ENCODE peak calls at places on chromosome 21, in five cellular contexts. T is neural progenitor cell, E is WTC11, J is pancreas, U is GM20000. Y is an unnamed sample.

GRCh38 chr21:38956791-38957571 is 151.3 kb downstream of the ETS2 start:
- DNase-seq in T (no peak), E (no peak), J (peak), U (no peak), Y (no peak)

GRCh38 chr21:33133912-33134311 is 64.0 kb downstream of the OLIG1 start:
- DNase-seq in T (no peak), E (no peak), J (no peak), U (no peak), Y (no peak)

GRCh38 chr21:42590431-42591131 is 62.8 kb upstream of the PDE9A start:
- DNase-seq in T (no peak), E (no peak), J (no peak), U (peak), Y (no peak)

GRCh38 chr21:39955326-39955725 is 88.1 kb downstream of the PCP4 start:
- DNase-seq in T (no peak), E (no peak), J (no peak), U (no peak), Y (no peak)

GRCh38 chr21:30146558-30147282 is 19.9 kb downstream of the CLDN17 start:
- DNase-seq in T (no peak), E (no peak), J (no peak), U (no peak), Y (no peak)

GRCh38 chr21:39149882-39150281 is 33.4 kb downstream of the PSMG1 start:
- DNase-seq in T (no peak), E (no peak), J (no peak), U (no peak), Y (no peak)

GRCh38 chr21:42068592-42068991 is 2.5 kb upstream of the UMODL1 start:
- DNase-seq in T (no peak), E (no peak), J (no peak), U (no peak), Y (no peak)

GRCh38 chr21:34022557-34023335 is 50.6 kb upstream of the MRPS6 start:
- DNase-seq in T (peak), E (no peak), J (no peak), U (no peak), Y (no peak)

GRCh38 chr21:40936151-40936550 is 89.2 kb upstream of the DSCAM start:
- DNase-seq in T (no peak), E (no peak), J (no peak), U (no peak), Y (no peak)

GRCh38 chr21:42657676-42658319 is 4.4 kb downstream of the PDE9A start:
- DNase-seq in T (no peak), E (no peak), J (no peak), U (no peak), Y (no peak)

GRCh38 chr21:31337086-31337485 is 7.0 kb downstream of the TIAM1 start:
- DNase-seq in T (no peak), E (no peak), J (no peak), U (no peak), Y (no peak)

GRCh38 chr21:41160036-41160435 is 7.9 kb upstream of the BACE2 start:
- DNase-seq in T (no peak), E (no peak), J (no peak), U (no peak), Y (no peak)

GRCh38 chr21:27532081-27532480 is 565.2 kb upstream of the ADAMTS5 start:
- DNase-seq in T (no peak), E (no peak), J (peak), U (no peak), Y (no peak)

GRCh38 chr21:15365751-15366392 is 301.1 kb upstream of the NRIP1 start:
- DNase-seq in T (no peak), E (no peak), J (no peak), U (no peak), Y (no peak)

GRCh38 chr21:42939581-42940413 is 14.4 kb upstream of the ERVH48-1 start:
- DNase-seq in T (no peak), E (peak), J (peak), U (no peak), Y (no peak)

GRCh38 chr21:30882907-30883597 is 1.7 kb upstream of the KRTAP11-1 start:
- DNase-seq in T (no peak), E (no peak), J (no peak), U (no peak), Y (no peak)

GRCh38 chr21:34021726-34022125 is 51.7 kb upstream of the MRPS6 start:
- DNase-seq in T (no peak), E (no peak), J (no peak), U (no peak), Y (no peak)

GRCh38 chr21:32611471-32611997 is 643 bp downstream of the CFAP298 start:
- DNase-seq in T (peak), E (no peak), J (no peak), U (peak), Y (peak)

GRCh38 chr21:42066521-42066920 is 4.6 kb upstream of the UMODL1 start:
- DNase-seq in T (no peak), E (no peak), J (no peak), U (no peak), Y (no peak)

GRCh38 chr21:42496120-42496838 is at the start of gene RSPH1:
- DNase-seq in T (peak), E (peak), J (peak), U (peak), Y (peak)

GRCh38 chr21:23522750-23523149 is 2084.5 kb downstream of the MRPL39 start:
- DNase-seq in T (no peak), E (no peak), J (no peak), U (no peak), Y (no peak)

GRCh38 chr21:16011719-16012118 is 281.9 kb downstream of the USP25 start:
- DNase-seq in T (no peak), E (no peak), J (no peak), U (no peak), Y (no peak)

GRCh38 chr21:35048706-35049617 is at the start of gene RUNX1:
- DNase-seq in T (no peak), E (no peak), J (peak), U (peak), Y (no peak)

GRCh38 chr21:22120616-22121266 is 1122.5 kb downstream of the NCAM2 start:
- DNase-seq in T (peak), E (peak), J (no peak), U (no peak), Y (peak)

GRCh38 chr21:26941436-26941835 is 25.5 kb downstream of the ADAMTS5 start:
- DNase-seq in T (no peak), E (no peak), J (no peak), U (no peak), Y (no peak)

GRCh38 chr21:17460094-17460493 is 52.7 kb upstream of the CXADR start:
- DNase-seq in T (no peak), E (no peak), J (no peak), U (no peak), Y (no peak)

GRCh38 chr21:34186119-34186719 is 112.8 kb downstream of the MRPS6 start:
- DNase-seq in T (no peak), E (no peak), J (no peak), U (no peak), Y (no peak)

GRCh38 chr21:27291006-27291405 is 324.1 kb upstream of the ADAMTS5 start:
- DNase-seq in T (no peak), E (no peak), J (no peak), U (no peak), Y (no peak)

GRCh38 chr21:15441060-15441493 is 288.7 kb upstream of the USP25 start:
- DNase-seq in T (peak), E (no peak), J (no peak), U (no peak), Y (peak)

GRCh38 chr21:41598561-41599511 is 90.9 kb upstream of the TMPRSS2 start:
- DNase-seq in T (no peak), E (no peak), J (peak), U (no peak), Y (no peak)

GRCh38 chr21:33112151-33112550 is 42.2 kb downstream of the OLIG1 start:
- DNase-seq in T (no peak), E (no peak), J (no peak), U (no peak), Y (no peak)

GRCh38 chr21:26443867-26444266 is 129.2 kb downstream of the CYYR1 start:
- DNase-seq in T (no peak), E (no peak), J (no peak), U (no peak), Y (no peak)

GRCh38 chr21:26784974-26785373 is 60.2 kb downstream of the ADAMTS1 start:
- DNase-seq in T (no peak), E (no peak), J (no peak), U (no peak), Y (no peak)

GRCh38 chr21:38985423-38986378 is 180.0 kb downstream of the ETS2 start:
- DNase-seq in T (no peak), E (no peak), J (peak), U (peak), Y (peak)

GRCh38 chr21:35663856-35664606 is 396.3 kb downstream of the SETD4 start:
- DNase-seq in T (no peak), E (no peak), J (no peak), U (no peak), Y (no peak)

GRCh38 chr21:34909492-34910292 is 139.4 kb downstream of the RUNX1 start:
- DNase-seq in T (no peak), E (no peak), J (no peak), U (no peak), Y (no peak)

GRCh38 chr21:17688912-17689874 is 76.5 kb upstream of the BTG3 start:
- DNase-seq in T (no peak), E (peak), J (peak), U (no peak), Y (no peak)

GRCh38 chr21:32917392-32918135 is 108.2 kb upstream of the OLIG2 start:
- DNase-seq in T (no peak), E (no peak), J (no peak), U (no peak), Y (no peak)

GRCh38 chr21:21156919-21157318 is 158.7 kb downstream of the NCAM2 start:
- DNase-seq in T (no peak), E (no peak), J (no peak), U (no peak), Y (no peak)

GRCh38 chr21:33947451-33948095 is 32.0 kb upstream of the ATP5PO start:
- DNase-seq in T (peak), E (peak), J (peak), U (peak), Y (peak)

GRCh38 chr21:45153358-45154318 is 79.3 kb downstream of the ADARB1 start:
- DNase-seq in T (no peak), E (no peak), J (no peak), U (no peak), Y (no peak)

GRCh38 chr21:45150630-45151265 is 76.4 kb downstream of the ADARB1 start:
- DNase-seq in T (peak), E (no peak), J (no peak), U (no peak), Y (no peak)

GRCh38 chr21:45154511-45155508 is 80.4 kb downstream of the ADARB1 start:
- DNase-seq in T (no peak), E (no peak), J (no peak), U (no peak), Y (no peak)

GRCh38 chr21:45151484-45152115 is 77.2 kb downstream of the ADARB1 start:
- DNase-seq in T (peak), E (no peak), J (no peak), U (no peak), Y (no peak)

GRCh38 chr21:45152265-45152746 is 77.9 kb downstream of the ADARB1 start:
- DNase-seq in T (peak), E (peak), J (no peak), U (peak), Y (peak)
- TF ChIP-seq CTCF in T (peak), E (no peak), J (no peak), U (peak), Y (peak)

GRCh38 chr21:43979654-43980053 is 32.5 kb upstream of the TRAPPC10 start:
- DNase-seq in T (no peak), E (no peak), J (no peak), U (no peak), Y (no peak)
- TF ChIP-seq CTCF in T (no peak), E (no peak), J (no peak), U (no peak), Y (no peak)

DNA sequence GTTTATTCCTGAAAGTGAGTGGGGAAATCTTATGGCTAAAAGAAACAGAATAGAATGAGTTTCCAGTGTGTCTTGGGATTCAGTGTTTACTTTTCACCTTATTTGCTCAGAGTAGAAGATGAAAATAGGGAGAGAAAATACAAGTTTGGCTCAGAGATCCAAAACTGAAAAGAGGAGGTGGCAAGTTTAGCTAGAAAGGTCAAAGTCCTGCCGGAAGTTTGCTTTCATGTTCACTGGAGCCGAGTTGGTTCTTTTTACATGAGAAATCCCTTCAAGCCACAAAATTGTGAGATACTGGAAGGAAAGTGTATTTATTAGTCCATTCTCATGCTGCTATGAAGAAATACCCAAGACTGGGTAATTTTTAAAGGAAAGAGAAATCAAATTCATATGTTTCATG is 604.6 kb downstream of the MRPL39 start:
- DNase-seq in T (no peak), E (no peak), J (no peak), U (no peak), Y (no peak)
- TF ChIP-seq CTCF in T (no peak), E (no peak), J (no peak), U (no peak), Y (no peak)

GRCh38 chr21:37909936-37910335 is 6.3 kb downstream of the KCNJ6 start:
- DNase-seq in T (peak), E (no peak), J (no peak), U (no peak), Y (no peak)
- TF ChIP-seq CTCF in T (peak), E (no peak), J (no peak), U (no peak), Y (no peak)

DNA sequence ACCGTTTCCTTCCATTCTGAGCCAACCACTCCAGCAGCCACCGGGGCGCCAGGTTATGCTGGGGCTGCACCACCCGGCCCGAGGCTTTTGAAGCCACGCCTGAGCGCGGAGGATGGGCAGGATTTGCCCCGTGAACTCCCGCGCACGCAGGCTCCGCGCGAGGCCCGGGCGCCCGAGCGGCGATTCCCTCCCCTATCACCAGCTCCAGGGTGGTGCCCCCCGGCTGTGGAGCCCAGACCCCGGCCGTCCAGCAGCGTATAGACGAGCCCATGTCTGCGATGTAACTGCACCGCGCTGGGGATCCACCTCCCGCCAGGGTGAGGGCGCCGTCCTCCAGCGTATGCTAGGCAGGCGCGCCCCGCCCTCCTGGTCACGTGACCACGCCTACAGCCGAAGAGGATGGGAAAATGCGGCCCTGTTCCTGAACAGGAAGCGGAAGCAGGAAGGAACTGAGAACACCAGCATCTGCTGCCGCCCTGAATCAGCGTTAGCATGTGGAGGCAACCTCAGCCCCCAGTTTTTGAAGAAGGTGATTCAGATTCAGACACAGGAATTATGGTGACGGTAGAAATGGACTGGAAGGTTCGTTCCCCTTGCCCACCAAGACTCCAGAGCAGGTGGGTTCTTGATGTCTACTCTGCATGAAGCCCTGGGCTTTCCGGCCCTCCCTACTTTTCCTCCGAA is 46.0 kb downstream of the VPS26C start:
- DNase-seq in T (peak), E (peak), J (peak), U (peak), Y (peak)
- TF ChIP-seq CTCF in T (no peak), E (no peak), J (no peak), U (peak), Y (no peak)

DNA sequence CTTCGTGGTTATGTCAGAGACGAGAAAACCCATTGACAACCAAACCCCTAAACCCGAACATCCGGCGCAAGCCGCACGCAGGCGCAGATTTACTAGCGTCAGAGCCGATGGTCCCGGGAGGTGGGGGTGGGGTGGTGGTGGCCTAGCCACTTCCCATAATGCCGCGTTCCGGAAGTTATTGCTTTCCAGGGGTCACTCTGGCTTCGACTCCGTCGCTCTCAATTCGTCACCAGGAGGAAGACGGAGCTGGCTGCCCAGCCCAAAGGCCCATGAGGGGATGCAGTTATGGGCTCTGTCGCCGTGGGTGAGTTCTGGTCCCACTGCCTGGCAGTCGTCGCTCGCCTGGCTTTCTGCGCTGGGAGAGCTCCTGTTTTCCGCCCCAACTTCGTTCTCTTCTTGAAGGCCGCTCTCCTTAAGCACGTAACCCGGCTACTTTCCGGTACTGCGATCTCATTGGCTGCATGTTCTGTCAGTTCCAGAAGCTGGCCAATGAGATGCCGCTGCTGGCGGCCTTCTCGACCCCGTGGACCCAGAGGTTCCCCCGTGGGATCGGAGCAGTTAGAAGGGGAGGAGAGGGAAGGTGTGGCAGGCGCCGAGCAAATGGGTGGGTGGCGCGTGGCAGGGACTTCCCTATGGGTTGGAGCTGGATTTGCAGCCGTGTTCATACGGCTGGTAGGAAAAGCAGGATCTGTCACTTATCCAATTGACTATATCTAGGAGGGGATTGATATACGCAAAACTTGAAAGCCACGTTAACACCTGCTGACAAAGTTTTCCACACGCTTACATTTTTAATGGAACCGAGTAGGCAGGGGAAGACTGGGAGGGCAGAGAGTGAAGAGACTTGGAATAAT is at the start of gene USP16:
- DNase-seq in T (peak), E (peak), J (peak), U (peak), Y (peak)
- TF ChIP-seq CTCF in T (no peak), E (no peak), J (peak), U (no peak), Y (no peak)

GRCh38 chr21:44311108-44311507 is 11.3 kb downstream of the PFKL start:
- DNase-seq in T (no peak), E (no peak), J (no peak), U (no peak), Y (no peak)

GRCh38 chr21:44312089-44312488 is 12.2 kb downstream of the PFKL start:
- DNase-seq in T (no peak), E (no peak), J (no peak), U (no peak), Y (no peak)

GRCh38 chr21:44312716-44313115 is 12.9 kb downstream of the PFKL start:
- DNase-seq in T (no peak), E (no peak), J (no peak), U (no peak), Y (no peak)

GRCh38 chr21:44313451-44313850 is 13.6 kb downstream of the PFKL start:
- DNase-seq in T (no peak), E (no peak), J (no peak), U (no peak), Y (no peak)

GRCh38 chr21:44310628-44311027 is 10.8 kb downstream of the PFKL start:
- DNase-seq in T (no peak), E (no peak), J (no peak), U (no peak), Y (no peak)
- TF ChIP-seq CTCF in T (no peak), E (no peak), J (no peak), U (no peak), Y (no peak)

DNA sequence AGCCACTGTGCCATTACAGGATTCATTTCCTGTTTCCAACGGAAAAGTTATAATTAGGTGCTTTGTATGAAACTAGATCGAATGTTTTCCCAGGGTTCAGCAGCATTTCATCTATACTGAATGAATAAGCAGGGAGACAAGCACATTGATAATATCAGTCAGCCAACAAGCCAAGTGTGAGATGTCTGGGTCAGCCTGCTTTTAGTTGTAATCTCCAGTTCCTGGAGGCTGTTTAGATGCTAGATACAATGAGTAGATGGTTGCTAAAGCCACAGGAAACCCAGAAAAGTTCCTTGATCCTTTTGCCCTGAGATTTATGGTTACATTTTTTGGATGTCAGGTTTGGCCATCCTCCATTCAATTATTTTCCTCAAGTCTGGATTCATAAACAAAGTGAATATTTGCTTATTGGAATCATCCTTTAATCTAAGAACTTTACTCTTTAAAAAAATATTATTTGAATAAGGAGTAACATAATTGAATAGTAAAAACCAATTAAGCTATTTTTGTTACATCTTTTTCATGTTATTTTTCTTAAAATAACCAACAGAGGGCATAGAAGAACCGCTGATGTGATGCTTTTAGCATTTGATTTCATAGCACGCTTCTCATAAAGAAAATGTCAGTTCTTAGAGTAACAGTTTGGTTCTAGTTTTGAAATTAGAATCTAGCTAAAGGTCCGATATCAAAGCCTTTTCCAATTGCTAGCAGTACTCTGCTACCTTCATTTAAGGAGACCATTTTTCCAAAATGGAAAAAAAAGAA is 76.6 kb downstream of the HSPA13 start:
- DNase-seq in T (no peak), E (no peak), J (no peak), U (no peak), Y (no peak)
- TF ChIP-seq CTCF in T (peak), E (no peak), J (no peak), U (no peak), Y (no peak)